ENCODE peak calls at places on chromosomes 12 and 14, in nine cellular contexts. A is NAMALWA; U is heart left ventricle; T is left cardiac atrium; D is GM12891; H is ELR; S is stimulated activated CD8-positive, alpha-beta memory T cell treated with anti-CD3 and anti-CD28 coated beads, Interleukin-12 subunit alpha, Interleukin-12 subunit beta, amount 100 ng/mL, for 1 hour; X is activated CD8-positive, alpha-beta memory T cell treated with anti-CD3 and anti-CD28 coated beads for 24 hours; B is H54. L is an unnamed sample.

GRCh38 chr12:27009926-27010325 is 4.3 kb downstream of the TM7SF3 start:
- DNase-seq in A (peak; percentile 38), U (no peak), T (no peak), D (no peak), H (peak; percentile 49), S (no peak), X (no peak), B (no peak), L (peak; percentile 65)

GRCh38 chr12:79086546-79086945 is 222.0 kb downstream of the SYT1 start:
- DNase-seq in A (no peak), U (no peak), T (no peak), D (no peak), H (no peak), S (no peak), X (no peak), B (no peak), L (no peak)

GRCh38 chr14:33686218-33686617 is 264.7 kb downstream of the EGLN3 start:
- DNase-seq in A (no peak), U (no peak), T (no peak), D (no peak), H (peak; percentile 95), S (no peak), X (no peak), B (no peak), L (no peak)

GRCh38 chr12:52606581-52607241 is 5.4 kb upstream of the KRT72 start:
- DNase-seq in A (no peak), U (no peak), T (no peak), D (no peak), H (no peak), S (no peak), X (peak; percentile 48), B (no peak), L (no peak)

GRCh38 chr14:38211258-38211735 is 3.6 kb downstream of the SSTR1 start:
- DNase-seq in A (no peak), U (no peak), T (no peak), D (no peak), H (peak; percentile 45), S (no peak), X (no peak), B (no peak), L (no peak)

GRCh38 chr14:62373889-62374394 is 611.7 kb downstream of the SNAPC1 start:
- DNase-seq in A (no peak), U (no peak), T (no peak), D (no peak), H (no peak), S (no peak), X (no peak), B (no peak), L (no peak)

GRCh38 chr14:105050551-105050897 is 14.7 kb downstream of the GPR132 start:
- DNase-seq in A (no peak), U (no peak), T (peak; percentile 57), D (peak; percentile 6), H (peak; percentile 73), S (no peak), X (no peak), B (peak; percentile 67), L (peak; percentile 26)

GRCh38 chr12:107079172-107080011 is 14.0 kb downstream of the CRY1 start:
- DNase-seq in A (peak; percentile 51), U (no peak), T (no peak), D (no peak), H (peak; percentile 65), S (no peak), X (no peak), B (no peak), L (peak; percentile 59)

GRCh38 chr12:59626382-59626781 is 30.6 kb downstream of the SLC16A7 start:
- DNase-seq in A (no peak), U (no peak), T (no peak), D (no peak), H (peak; percentile 79), S (no peak), X (no peak), B (no peak), L (no peak)

GRCh38 chr14:87908591-87908990 is 84.4 kb downstream of the GALC start:
- DNase-seq in A (no peak), U (no peak), T (no peak), D (no peak), H (no peak), S (no peak), X (no peak), B (no peak), L (no peak)